ENCODE peak calls at places on chromosomes 5 and 9, in ten cellular contexts. One of them, this sample, is unnamed.

GRCh38 chr5:15787676-15788075 is 287.7 kb downstream of the FBXL7 start:
- DNase-seq in left lung: no peak
- DNase-seq in CD4-positive, alpha-beta T cell: no peak
- DNase-seq in cardiac muscle cell: no peak
- DNase-seq in mesothelial cell of epicardium: no peak
- DNase-seq in GM10248: no peak
- DNase-seq in chondrocyte: no peak
- DNase-seq in activated CD8-positive, alpha-beta T cell treated with anti-CD3 and anti-CD28 coated beads for 36 hours: no peak
- DNase-seq in astrocyte of the cerebellum: no peak
- DNase-seq in IMR-90: no peak
- DNase-seq in this sample: no peak

GRCh38 chr5:1515311-1515920 is 8.3 kb downstream of the LPCAT1 start:
- DNase-seq in left lung: peak
- DNase-seq in CD4-positive, alpha-beta T cell: no peak
- DNase-seq in cardiac muscle cell: no peak
- DNase-seq in mesothelial cell of epicardium: peak
- DNase-seq in GM10248: no peak
- DNase-seq in chondrocyte: peak
- DNase-seq in activated CD8-positive, alpha-beta T cell treated with anti-CD3 and anti-CD28 coated beads for 36 hours: no peak
- DNase-seq in astrocyte of the cerebellum: no peak
- DNase-seq in IMR-90: no peak
- DNase-seq in this sample: no peak

GRCh38 chr9:131422241-131422792 is 28.4 kb downstream of the PRRC2B start:
- DNase-seq in left lung: no peak
- DNase-seq in CD4-positive, alpha-beta T cell: no peak
- DNase-seq in cardiac muscle cell: no peak
- DNase-seq in mesothelial cell of epicardium: no peak
- DNase-seq in GM10248: no peak
- DNase-seq in chondrocyte: peak
- DNase-seq in activated CD8-positive, alpha-beta T cell treated with anti-CD3 and anti-CD28 coated beads for 36 hours: no peak
- DNase-seq in astrocyte of the cerebellum: no peak
- DNase-seq in IMR-90: peak
- DNase-seq in this sample: no peak

GRCh38 chr5:156121834-156122386 is 205.1 kb upstream of the SGCD start:
- DNase-seq in left lung: no peak
- DNase-seq in CD4-positive, alpha-beta T cell: no peak
- DNase-seq in cardiac muscle cell: no peak
- DNase-seq in mesothelial cell of epicardium: no peak
- DNase-seq in GM10248: no peak
- DNase-seq in chondrocyte: no peak
- DNase-seq in activated CD8-positive, alpha-beta T cell treated with anti-CD3 and anti-CD28 coated beads for 36 hours: no peak
- DNase-seq in astrocyte of the cerebellum: no peak
- DNase-seq in IMR-90: peak
- DNase-seq in this sample: no peak

GRCh38 chr9:96342553-96343245 is 40.7 kb upstream of the HSD17B3 start:
- DNase-seq in left lung: no peak
- DNase-seq in CD4-positive, alpha-beta T cell: no peak
- DNase-seq in cardiac muscle cell: no peak
- DNase-seq in mesothelial cell of epicardium: no peak
- DNase-seq in GM10248: no peak
- DNase-seq in chondrocyte: no peak
- DNase-seq in activated CD8-positive, alpha-beta T cell treated with anti-CD3 and anti-CD28 coated beads for 36 hours: no peak
- DNase-seq in astrocyte of the cerebellum: no peak
- DNase-seq in IMR-90: no peak
- DNase-seq in this sample: no peak

GRCh38 chr9:19085295-19085694 is 17.4 kb downstream of the HAUS6 start:
- DNase-seq in left lung: no peak
- DNase-seq in CD4-positive, alpha-beta T cell: no peak
- DNase-seq in cardiac muscle cell: peak
- DNase-seq in mesothelial cell of epicardium: no peak
- DNase-seq in GM10248: peak
- DNase-seq in chondrocyte: no peak
- DNase-seq in activated CD8-positive, alpha-beta T cell treated with anti-CD3 and anti-CD28 coated beads for 36 hours: no peak
- DNase-seq in astrocyte of the cerebellum: no peak
- DNase-seq in IMR-90: no peak
- DNase-seq in this sample: no peak

GRCh38 chr5:156753846-156754245 is 96.2 kb upstream of the PPP1R2B start:
- DNase-seq in left lung: no peak
- DNase-seq in CD4-positive, alpha-beta T cell: no peak
- DNase-seq in cardiac muscle cell: no peak
- DNase-seq in mesothelial cell of epicardium: no peak
- DNase-seq in GM10248: no peak
- DNase-seq in chondrocyte: no peak
- DNase-seq in activated CD8-positive, alpha-beta T cell treated with anti-CD3 and anti-CD28 coated beads for 36 hours: peak
- DNase-seq in astrocyte of the cerebellum: no peak
- DNase-seq in IMR-90: no peak
- DNase-seq in this sample: no peak

GRCh38 chr9:19184144-19184917 is 46.2 kb upstream of the DENND4C start:
- DNase-seq in left lung: peak
- DNase-seq in CD4-positive, alpha-beta T cell: peak
- DNase-seq in cardiac muscle cell: no peak
- DNase-seq in mesothelial cell of epicardium: no peak
- DNase-seq in GM10248: peak
- DNase-seq in chondrocyte: no peak
- DNase-seq in activated CD8-positive, alpha-beta T cell treated with anti-CD3 and anti-CD28 coated beads for 36 hours: peak
- DNase-seq in astrocyte of the cerebellum: peak
- DNase-seq in IMR-90: peak
- DNase-seq in this sample: no peak

GRCh38 chr5:17378346-17378984 is 119.6 kb upstream of the TAF11L2 start:
- DNase-seq in left lung: no peak
- DNase-seq in CD4-positive, alpha-beta T cell: no peak
- DNase-seq in cardiac muscle cell: no peak
- DNase-seq in mesothelial cell of epicardium: no peak
- DNase-seq in GM10248: no peak
- DNase-seq in chondrocyte: no peak
- DNase-seq in activated CD8-positive, alpha-beta T cell treated with anti-CD3 and anti-CD28 coated beads for 36 hours: no peak
- DNase-seq in astrocyte of the cerebellum: no peak
- DNase-seq in IMR-90: peak
- DNase-seq in this sample: no peak

GRCh38 chr5:100797863-100798262 is 105.2 kb downstream of the ST8SIA4 start:
- DNase-seq in left lung: no peak
- DNase-seq in CD4-positive, alpha-beta T cell: no peak
- DNase-seq in cardiac muscle cell: no peak
- DNase-seq in mesothelial cell of epicardium: no peak
- DNase-seq in GM10248: no peak
- DNase-seq in chondrocyte: no peak
- DNase-seq in activated CD8-positive, alpha-beta T cell treated with anti-CD3 and anti-CD28 coated beads for 36 hours: no peak
- DNase-seq in astrocyte of the cerebellum: no peak
- DNase-seq in IMR-90: peak
- DNase-seq in this sample: no peak

GRCh38 chr9:18437315-18438200 is 36.4 kb upstream of the ADAMTSL1 start:
- DNase-seq in left lung: no peak
- DNase-seq in CD4-positive, alpha-beta T cell: no peak
- DNase-seq in cardiac muscle cell: peak
- DNase-seq in mesothelial cell of epicardium: no peak
- DNase-seq in GM10248: no peak
- DNase-seq in chondrocyte: no peak
- DNase-seq in activated CD8-positive, alpha-beta T cell treated with anti-CD3 and anti-CD28 coated beads for 36 hours: no peak
- DNase-seq in astrocyte of the cerebellum: no peak
- DNase-seq in IMR-90: peak
- DNase-seq in this sample: peak

GRCh38 chr9:89000973-89001916 is 10.0 kb downstream of the S1PR3 start:
- DNase-seq in left lung: peak
- DNase-seq in CD4-positive, alpha-beta T cell: peak
- DNase-seq in cardiac muscle cell: peak
- DNase-seq in mesothelial cell of epicardium: peak
- DNase-seq in GM10248: peak
- DNase-seq in chondrocyte: no peak
- DNase-seq in activated CD8-positive, alpha-beta T cell treated with anti-CD3 and anti-CD28 coated beads for 36 hours: peak
- DNase-seq in astrocyte of the cerebellum: peak
- DNase-seq in IMR-90: peak
- DNase-seq in this sample: peak

GRCh38 chr5:127931396-127931795 is 152.2 kb upstream of the SLC12A2 start:
- DNase-seq in left lung: no peak
- DNase-seq in CD4-positive, alpha-beta T cell: no peak
- DNase-seq in cardiac muscle cell: no peak
- DNase-seq in mesothelial cell of epicardium: no peak
- DNase-seq in GM10248: no peak
- DNase-seq in chondrocyte: no peak
- DNase-seq in activated CD8-positive, alpha-beta T cell treated with anti-CD3 and anti-CD28 coated beads for 36 hours: no peak
- DNase-seq in astrocyte of the cerebellum: no peak
- DNase-seq in IMR-90: no peak
- DNase-seq in this sample: no peak

GRCh38 chr9:104780796-104781395 is 17.0 kb downstream of the NIPSNAP3B start:
- DNase-seq in left lung: no peak
- DNase-seq in CD4-positive, alpha-beta T cell: no peak
- DNase-seq in cardiac muscle cell: no peak
- DNase-seq in mesothelial cell of epicardium: no peak
- DNase-seq in GM10248: no peak
- DNase-seq in chondrocyte: no peak
- DNase-seq in activated CD8-positive, alpha-beta T cell treated with anti-CD3 and anti-CD28 coated beads for 36 hours: no peak
- DNase-seq in astrocyte of the cerebellum: peak
- DNase-seq in IMR-90: peak
- DNase-seq in this sample: no peak

GRCh38 chr9:5714501-5715401 is 85.8 kb downstream of the RIC1 start:
- DNase-seq in left lung: no peak
- DNase-seq in CD4-positive, alpha-beta T cell: no peak
- DNase-seq in cardiac muscle cell: peak
- DNase-seq in mesothelial cell of epicardium: no peak
- DNase-seq in GM10248: no peak
- DNase-seq in chondrocyte: no peak
- DNase-seq in activated CD8-positive, alpha-beta T cell treated with anti-CD3 and anti-CD28 coated beads for 36 hours: no peak
- DNase-seq in astrocyte of the cerebellum: peak
- DNase-seq in IMR-90: peak
- DNase-seq in this sample: no peak
- TF ChIP-seq CTCF in left lung: no peak
- TF ChIP-seq CTCF in CD4-positive, alpha-beta T cell: peak
- TF ChIP-seq CTCF in cardiac muscle cell: peak
- TF ChIP-seq CTCF in mesothelial cell of epicardium: peak
- TF ChIP-seq CTCF in GM10248: no peak
- TF ChIP-seq CTCF in chondrocyte: peak
- TF ChIP-seq CTCF in activated CD8-positive, alpha-beta T cell treated with anti-CD3 and anti-CD28 coated beads for 36 hours: no peak
- TF ChIP-seq CTCF in astrocyte of the cerebellum: peak
- TF ChIP-seq CTCF in IMR-90: peak
- TF ChIP-seq CTCF in this sample: peak

GRCh38 chr5:3216386-3216785 is 379.2 kb upstream of the IRX1 start:
- DNase-seq in left lung: no peak
- DNase-seq in CD4-positive, alpha-beta T cell: no peak
- DNase-seq in cardiac muscle cell: no peak
- DNase-seq in mesothelial cell of epicardium: no peak
- DNase-seq in GM10248: no peak
- DNase-seq in chondrocyte: no peak
- DNase-seq in activated CD8-positive, alpha-beta T cell treated with anti-CD3 and anti-CD28 coated beads for 36 hours: no peak
- DNase-seq in astrocyte of the cerebellum: no peak
- DNase-seq in IMR-90: no peak
- DNase-seq in this sample: no peak

GRCh38 chr5:3212869-3213268 is 382.8 kb upstream of the IRX1 start:
- DNase-seq in left lung: no peak
- DNase-seq in CD4-positive, alpha-beta T cell: no peak
- DNase-seq in cardiac muscle cell: no peak
- DNase-seq in mesothelial cell of epicardium: no peak
- DNase-seq in GM10248: no peak
- DNase-seq in chondrocyte: peak
- DNase-seq in activated CD8-positive, alpha-beta T cell treated with anti-CD3 and anti-CD28 coated beads for 36 hours: no peak
- DNase-seq in astrocyte of the cerebellum: no peak
- DNase-seq in IMR-90: no peak
- DNase-seq in this sample: no peak

GRCh38 chr5:3214396-3214795 is 381.2 kb upstream of the IRX1 start:
- DNase-seq in left lung: no peak
- DNase-seq in CD4-positive, alpha-beta T cell: no peak
- DNase-seq in cardiac muscle cell: no peak
- DNase-seq in mesothelial cell of epicardium: no peak
- DNase-seq in GM10248: no peak
- DNase-seq in chondrocyte: no peak
- DNase-seq in activated CD8-positive, alpha-beta T cell treated with anti-CD3 and anti-CD28 coated beads for 36 hours: no peak
- DNase-seq in astrocyte of the cerebellum: no peak
- DNase-seq in IMR-90: no peak
- DNase-seq in this sample: no peak

GRCh38 chr5:3217114-3217513 is 378.5 kb upstream of the IRX1 start:
- DNase-seq in left lung: no peak
- DNase-seq in CD4-positive, alpha-beta T cell: no peak
- DNase-seq in cardiac muscle cell: no peak
- DNase-seq in mesothelial cell of epicardium: no peak
- DNase-seq in GM10248: no peak
- DNase-seq in chondrocyte: peak
- DNase-seq in activated CD8-positive, alpha-beta T cell treated with anti-CD3 and anti-CD28 coated beads for 36 hours: no peak
- DNase-seq in astrocyte of the cerebellum: no peak
- DNase-seq in IMR-90: no peak
- DNase-seq in this sample: no peak

GRCh38 chr5:3214838-3215374 is 380.7 kb upstream of the IRX1 start:
- DNase-seq in left lung: no peak
- DNase-seq in CD4-positive, alpha-beta T cell: no peak
- DNase-seq in cardiac muscle cell: no peak
- DNase-seq in mesothelial cell of epicardium: no peak
- DNase-seq in GM10248: no peak
- DNase-seq in chondrocyte: peak
- DNase-seq in activated CD8-positive, alpha-beta T cell treated with anti-CD3 and anti-CD28 coated beads for 36 hours: no peak
- DNase-seq in astrocyte of the cerebellum: no peak
- DNase-seq in IMR-90: no peak
- DNase-seq in this sample: no peak
- TF ChIP-seq CTCF in left lung: no peak
- TF ChIP-seq CTCF in CD4-positive, alpha-beta T cell: no peak
- TF ChIP-seq CTCF in cardiac muscle cell: no peak
- TF ChIP-seq CTCF in mesothelial cell of epicardium: no peak
- TF ChIP-seq CTCF in GM10248: no peak
- TF ChIP-seq CTCF in chondrocyte: no peak
- TF ChIP-seq CTCF in activated CD8-positive, alpha-beta T cell treated with anti-CD3 and anti-CD28 coated beads for 36 hours: no peak
- TF ChIP-seq CTCF in astrocyte of the cerebellum: no peak
- TF ChIP-seq CTCF in IMR-90: no peak
- TF ChIP-seq CTCF in this sample: no peak

DNA sequence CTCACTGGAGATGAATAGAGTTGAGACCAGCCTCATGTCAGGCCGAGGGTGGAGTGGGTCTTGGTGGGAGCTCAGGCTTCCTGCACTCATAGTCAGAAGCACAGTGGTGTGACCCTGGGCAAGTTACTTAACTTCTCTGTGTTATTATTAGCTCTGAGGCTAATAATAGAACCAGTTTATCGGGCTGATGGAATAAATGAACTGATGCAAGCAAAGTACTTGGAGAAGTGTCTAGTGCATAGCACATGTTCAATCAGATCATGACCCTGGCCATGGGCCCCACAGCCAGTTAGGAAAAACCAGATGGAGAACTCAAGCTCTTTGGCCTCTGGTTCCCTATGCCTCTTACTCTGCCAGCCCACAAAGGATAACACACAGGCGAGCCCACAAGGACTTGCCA is 45.3 kb upstream of the OSMR start:
- DNase-seq in left lung: no peak
- DNase-seq in CD4-positive, alpha-beta T cell: no peak
- DNase-seq in cardiac muscle cell: no peak
- DNase-seq in mesothelial cell of epicardium: no peak
- DNase-seq in GM10248: no peak
- DNase-seq in chondrocyte: no peak
- DNase-seq in activated CD8-positive, alpha-beta T cell treated with anti-CD3 and anti-CD28 coated beads for 36 hours: no peak
- DNase-seq in astrocyte of the cerebellum: no peak
- DNase-seq in IMR-90: no peak
- DNase-seq in this sample: no peak
- TF ChIP-seq CTCF in left lung: no peak
- TF ChIP-seq CTCF in CD4-positive, alpha-beta T cell: no peak
- TF ChIP-seq CTCF in cardiac muscle cell: no peak
- TF ChIP-seq CTCF in mesothelial cell of epicardium: no peak
- TF ChIP-seq CTCF in GM10248: no peak
- TF ChIP-seq CTCF in chondrocyte: no peak
- TF ChIP-seq CTCF in activated CD8-positive, alpha-beta T cell treated with anti-CD3 and anti-CD28 coated beads for 36 hours: no peak
- TF ChIP-seq CTCF in astrocyte of the cerebellum: no peak
- TF ChIP-seq CTCF in IMR-90: no peak
- TF ChIP-seq CTCF in this sample: no peak

DNA sequence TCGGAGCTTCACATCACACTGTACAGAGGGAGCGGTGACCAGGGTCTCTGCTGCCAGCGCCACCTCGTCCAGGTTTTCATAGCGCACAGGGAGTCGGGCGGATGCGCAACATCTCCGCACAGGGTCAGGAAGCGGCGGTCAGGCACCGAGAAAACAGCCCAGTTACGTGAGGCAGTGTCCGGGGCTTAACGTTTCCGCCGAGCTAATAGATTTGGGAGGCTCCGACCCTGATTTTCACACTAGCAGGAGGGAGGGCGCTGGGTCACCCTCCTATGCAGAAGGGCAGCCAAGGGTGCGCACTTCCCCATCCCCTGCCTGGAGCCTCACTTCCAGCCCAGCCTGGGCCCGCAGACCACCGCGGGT is 13.7 kb downstream of the BTNL9 start:
- DNase-seq in left lung: no peak
- DNase-seq in CD4-positive, alpha-beta T cell: no peak
- DNase-seq in cardiac muscle cell: no peak
- DNase-seq in mesothelial cell of epicardium: no peak
- DNase-seq in GM10248: no peak
- DNase-seq in chondrocyte: no peak
- DNase-seq in activated CD8-positive, alpha-beta T cell treated with anti-CD3 and anti-CD28 coated beads for 36 hours: no peak
- DNase-seq in astrocyte of the cerebellum: no peak
- DNase-seq in IMR-90: no peak
- DNase-seq in this sample: no peak
- TF ChIP-seq CTCF in left lung: no peak
- TF ChIP-seq CTCF in CD4-positive, alpha-beta T cell: no peak
- TF ChIP-seq CTCF in cardiac muscle cell: no peak
- TF ChIP-seq CTCF in mesothelial cell of epicardium: no peak
- TF ChIP-seq CTCF in GM10248: no peak
- TF ChIP-seq CTCF in chondrocyte: no peak
- TF ChIP-seq CTCF in activated CD8-positive, alpha-beta T cell treated with anti-CD3 and anti-CD28 coated beads for 36 hours: no peak
- TF ChIP-seq CTCF in astrocyte of the cerebellum: no peak
- TF ChIP-seq CTCF in IMR-90: no peak
- TF ChIP-seq CTCF in this sample: no peak

This sample was measured in D721Med.